ENCODE peak calls at places on chromosomes 1 and 21, in eight cellular contexts. F, A, E, V, H, G, M and O are unnamed samples.

GRCh38 chr1:204313675-204314074 is 46.1 kb downstream of the PLEKHA6 start:
- DNase-seq in A (no peak), F (no peak), V (peak), H (no peak), E (no peak), G (no peak), M (no peak), O (no peak)

GRCh38 chr21:34702341-34702807 is 33.6 kb downstream of the CLIC6 start:
- DNase-seq in F (no peak), E (no peak), H (no peak), G (no peak), A (no peak), M (no peak), V (no peak), O (no peak)

GRCh38 chr21:42931560-42932235 is 6.3 kb upstream of the ERVH48-1 start:
- DNase-seq in E (no peak), A (no peak), H (no peak), M (no peak), F (no peak), V (no peak), G (no peak), O (no peak)

GRCh38 chr1:85049735-85050166 is 1.5 kb upstream of the MCOLN3 start:
- DNase-seq in F (no peak), A (no peak), H (no peak), M (no peak), G (no peak), V (no peak), E (no peak), O (no peak)

GRCh38 chr1:59367269-59368006 is 70.5 kb downstream of the FGGY start:
- DNase-seq in V (no peak), F (no peak), M (no peak), G (no peak), H (no peak), A (no peak), E (no peak), O (no peak)

GRCh38 chr1:231528175-231529029 is at the start of gene TSNAX:
- DNase-seq in V (peak), E (peak), F (peak), G (peak), M (peak), A (peak), H (peak), O (peak)

GRCh38 chr1:213260322-213261075 is 209.5 kb downstream of the RPS6KC1 start:
- DNase-seq in H (no peak), E (no peak), G (no peak), V (peak), F (no peak), M (no peak), A (no peak), O (no peak)

GRCh38 chr1:86140481-86140880 is 16.1 kb downstream of the COL24A1 start:
- DNase-seq in E (no peak), F (no peak), M (no peak), A (no peak), V (no peak), H (no peak), G (no peak), O (no peak)

GRCh38 chr1:34747638-34747941 is 7.3 kb upstream of the GJB5 start:
- DNase-seq in G (peak), H (no peak), M (no peak), A (no peak), E (no peak), F (no peak), V (no peak), O (no peak)

GRCh38 chr1:215992620-215993019 is 425.5 kb downstream of the KCTD3 start:
- DNase-seq in A (no peak), F (peak), G (no peak), H (no peak), V (peak), M (no peak), E (peak), O (no peak)

GRCh38 chr1:202880062-202880461 is 8.9 kb downstream of the RABIF start:
- DNase-seq in H (no peak), A (no peak), V (no peak), M (no peak), F (no peak), E (no peak), G (no peak), O (no peak)

GRCh38 chr1:172549621-172550280 is 16.8 kb downstream of the SUCO start:
- DNase-seq in M (no peak), H (no peak), V (no peak), G (no peak), F (no peak), E (no peak), A (no peak), O (no peak)

GRCh38 chr1:10727703-10728348 is 68.6 kb downstream of the CASZ1 start:
- DNase-seq in G (no peak), M (no peak), A (no peak), H (peak), V (peak), E (peak), F (no peak), O (no peak)

GRCh38 chr21:44820851-44821250 is 3.0 kb upstream of the SUMO3 start:
- DNase-seq in M (no peak), E (no peak), F (no peak), A (no peak), G (no peak), H (no peak), V (no peak), O (no peak)

GRCh38 chr1:197130677-197131304 is 15.7 kb downstream of the ASPM start:
- DNase-seq in H (no peak), F (no peak), V (no peak), M (no peak), A (no peak), E (no peak), G (no peak), O (no peak)

GRCh38 chr1:17661546-17662157 is 93.5 kb upstream of the ACTL8 start:
- DNase-seq in V (peak), H (peak), G (peak), E (peak), M (peak), F (no peak), A (peak), O (peak)

GRCh38 chr1:36818771-36819170 is 215.5 kb downstream of the GRIK3 start:
- DNase-seq in F (no peak), H (no peak), M (no peak), G (no peak), E (no peak), A (no peak), V (no peak), O (no peak)

GRCh38 chr1:156862602-156863599 is 2.2 kb downstream of the NTRK1 start:
- DNase-seq in V (no peak), E (no peak), F (no peak), M (no peak), A (no peak), G (no peak), H (no peak), O (no peak)

GRCh38 chr1:240212552-240212951 is 120.9 kb downstream of the FMN2 start:
- DNase-seq in V (no peak), H (no peak), E (no peak), M (no peak), F (no peak), A (no peak), G (no peak), O (no peak)

GRCh38 chr1:1461721-1462317 is 9.7 kb upstream of the ATAD3B start:
- DNase-seq in F (no peak), A (no peak), G (no peak), H (no peak), M (no peak), V (no peak), E (no peak), O (no peak)